ENCODE peak calls at places on chromosomes 3 and 15, in nine cellular contexts. W is tibial nerve, N is A549, U is sigmoid colon, A is ovary, P is stomach, M is K562, F is H1, R is upper lobe of left lung. Q is an unnamed sample.

GRCh38 chr3:99108508-99108907 is 207.0 kb upstream of the DCBLD2 start:
- DNase-seq in W (no peak), N (no peak), U (no peak), A (no peak), P (no peak), M (no peak), F (no peak), R (no peak), Q (no peak)

GRCh38 chr3:54122046-54122801 is at the start of gene CACNA2D3:
- DNase-seq in W (no peak), N (no peak), U (peak; percentile 82), A (peak; percentile 81), P (peak; percentile 46), M (no peak), F (peak; percentile 73), R (peak; percentile 45), Q (no peak)

GRCh38 chr15:81774309-81774708 is 271.5 kb downstream of the MEX3B start:
- DNase-seq in W (no peak), N (no peak), U (no peak), A (no peak), P (no peak), M (no peak), F (no peak), R (no peak), Q (no peak)

GRCh38 chr3:73786346-73786807 is 161.6 kb upstream of the PDZRN3 start:
- DNase-seq in W (peak; percentile 19), N (no peak), U (no peak), A (no peak), P (no peak), M (no peak), F (no peak), R (no peak), Q (peak; percentile 73)

GRCh38 chr3:64214002-64214696 is 11.1 kb downstream of the PRICKLE2 start:
- DNase-seq in W (peak; percentile 51), N (no peak), U (peak; percentile 90), A (peak; percentile 90), P (peak; percentile 59), M (no peak), F (no peak), R (no peak), Q (peak; percentile 80)

GRCh38 chr3:123798540-123798939 is 85.6 kb downstream of the MYLK start:
- DNase-seq in W (no peak), N (no peak), U (no peak), A (no peak), P (no peak), M (no peak), F (no peak), R (no peak), Q (no peak)

GRCh38 chr15:90885432-90886290 is 1.4 kb downstream of the FES start:
- DNase-seq in W (peak; percentile 75), N (no peak), U (peak; percentile 89), A (peak; percentile 88), P (peak; percentile 77), M (peak; percentile 76), F (peak; percentile 96), R (peak; percentile 84), Q (peak; percentile 88)

GRCh38 chr3:165243597-165243996 is 47.4 kb upstream of the SLITRK3 start:
- DNase-seq in W (no peak), N (no peak), U (no peak), A (no peak), P (no peak), M (no peak), F (no peak), R (no peak), Q (no peak)

GRCh38 chr3:111801697-111802655 is 57.1 kb upstream of the PHLDB2 start:
- DNase-seq in W (no peak), N (no peak), U (no peak), A (no peak), P (no peak), M (no peak), F (no peak), R (no peak), Q (no peak)

GRCh38 chr3:81651139-81651538 is 110.3 kb downstream of the GBE1 start:
- DNase-seq in W (no peak), N (no peak), U (no peak), A (no peak), P (no peak), M (no peak), F (no peak), R (no peak), Q (no peak)

GRCh38 chr3:158148218-158148617 is 38.3 kb downstream of the RSRC1 start:
- DNase-seq in W (no peak), N (no peak), U (no peak), A (no peak), P (no peak), M (no peak), F (no peak), R (no peak), Q (no peak)

GRCh38 chr15:32651229-32651837 is 9.8 kb downstream of the SCG5 start:
- DNase-seq in W (no peak), N (peak; percentile 80), U (peak; percentile 64), A (peak; percentile 44), P (peak; percentile 56), M (peak; percentile 72), F (peak; percentile 73), R (peak; percentile 39), Q (no peak)

GRCh38 chr15:80317389-80318169 is 65.6 kb upstream of the CTXND1 start:
- DNase-seq in W (no peak), N (no peak), U (peak; percentile 69), A (no peak), P (no peak), M (peak; percentile 17), F (no peak), R (no peak), Q (no peak)

GRCh38 chr3:87191175-87191574 is 35.9 kb upstream of the CHMP2B start:
- DNase-seq in W (no peak), N (no peak), U (no peak), A (no peak), P (no peak), M (no peak), F (no peak), R (no peak), Q (no peak)

GRCh38 chr3:78762121-78762520 is 1005.7 kb downstream of the ROBO1 start:
- DNase-seq in W (no peak), N (no peak), U (no peak), A (no peak), P (no peak), M (no peak), F (no peak), R (no peak), Q (no peak)

GRCh38 chr15:43955140-43955539 is 128.3 kb downstream of the WDR76 start:
- DNase-seq in W (no peak), N (no peak), U (no peak), A (no peak), P (no peak), M (no peak), F (no peak), R (no peak), Q (no peak)

DNA sequence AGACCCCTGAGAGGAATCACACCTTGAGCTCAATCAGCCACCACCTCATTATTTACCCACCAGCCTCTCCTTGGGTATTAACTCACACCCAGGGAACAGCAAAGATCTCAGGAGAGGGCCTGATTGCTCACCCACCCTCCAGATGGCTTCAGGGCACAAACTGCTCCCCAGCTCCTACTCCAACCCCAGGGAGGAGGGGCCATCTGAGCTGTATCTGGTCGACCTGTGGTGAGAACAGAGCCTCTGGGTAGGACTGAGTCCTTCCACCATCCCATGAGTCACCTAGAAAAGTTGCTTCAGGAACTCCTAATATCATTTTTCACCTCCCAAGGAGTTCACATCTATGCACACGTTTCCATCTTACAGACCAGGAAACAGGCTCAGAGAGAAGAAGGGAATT is 44.8 kb upstream of the HES1 start:
- DNase-seq in W (no peak), N (peak; percentile 41), U (no peak), A (no peak), P (no peak), M (no peak), F (no peak), R (no peak), Q (peak; percentile 52)
- TF ChIP-seq EP300 in W (no peak), N (no peak), U (no peak), A (no peak), P (no peak), M (no peak), F (no peak), R (no peak), Q (no peak)

GRCh38 chr15:75599396-75599795 is 20.3 kb upstream of the PTPN9 start:
- DNase-seq in W (no peak), N (no peak), U (no peak), A (no peak), P (no peak), M (no peak), F (no peak), R (no peak), Q (no peak)

GRCh38 chr15:75594276-75594675 is 15.2 kb upstream of the PTPN9 start:
- DNase-seq in W (no peak), N (no peak), U (no peak), A (no peak), P (no peak), M (no peak), F (no peak), R (no peak), Q (no peak)

GRCh38 chr15:75598361-75598760 is 19.2 kb upstream of the PTPN9 start:
- DNase-seq in W (no peak), N (no peak), U (no peak), A (no peak), P (no peak), M (no peak), F (no peak), R (no peak), Q (no peak)

GRCh38 chr15:75596703-75597345 is 17.7 kb upstream of the PTPN9 start:
- DNase-seq in W (no peak), N (no peak), U (no peak), A (no peak), P (peak; percentile 54), M (no peak), F (no peak), R (no peak), Q (no peak)

GRCh38 chr15:75597667-75598341 is 18.7 kb upstream of the PTPN9 start:
- DNase-seq in W (no peak), N (peak; percentile 38), U (no peak), A (no peak), P (peak; percentile 47), M (peak; percentile 49), F (no peak), R (no peak), Q (no peak)
- TF ChIP-seq CTCF in W (no peak), N (peak; percentile 36), U (no peak), A (no peak), P (no peak), M (peak; percentile 47), F (no peak), R (no peak), Q (peak; percentile 26)

GRCh38 chr3:93969997-93970396 is 3.7 kb downstream of the PROS1 start:
- DNase-seq in W (no peak), N (no peak), U (no peak), A (no peak), P (no peak), M (peak; percentile 36), F (no peak), R (no peak), Q (no peak)

GRCh38 chr3:93969443-93969842 is 4.3 kb downstream of the PROS1 start:
- DNase-seq in W (no peak), N (peak; percentile 6), U (no peak), A (no peak), P (no peak), M (peak; percentile 26), F (no peak), R (peak; percentile 24), Q (no peak)

GRCh38 chr3:93973160-93974126 is at the start of gene PROS1:
- DNase-seq in W (peak; percentile 71), N (peak; percentile 50), U (peak; percentile 92), A (peak; percentile 89), P (peak; percentile 69), M (peak; percentile 79), F (peak; percentile 74), R (peak; percentile 88), Q (peak; percentile 93)
- TF ChIP-seq EP300 in W (no peak), N (no peak), U (no peak), A (peak; percentile 59), P (peak; percentile 29), M (peak; percentile 66), F (no peak), R (no peak), Q (no peak)

GRCh38 chr3:180633722-180634121 is 31.8 kb downstream of the TTC14 start:
- DNase-seq in W (no peak), N (no peak), U (no peak), A (no peak), P (no peak), M (no peak), F (no peak), R (no peak), Q (no peak)
- TF ChIP-seq CTCF in W (no peak), N (no peak), U (no peak), A (no peak), P (no peak), M (peak; percentile 6), F (peak; percentile 47), R (no peak), Q (no peak)